ENCODE peak calls at places on chromosomes 11 and 22, in four cellular contexts. Y is HCT116, D is HepG2, E is K562. P is an unnamed sample.

GRCh38 chr11:45647786-45648185 is 17.6 kb downstream of the CHST1 start:
- DNase-seq in Y (no peak), E (no peak), D (no peak), P (no peak)

GRCh38 chr22:23137468-23137867 is 4.3 kb downstream of the RSPH14 start:
- DNase-seq in E (peak; percentile 67), D (no peak), Y (no peak), P (no peak)

GRCh38 chr22:30830907-30831306 is 136.2 kb downstream of the OSBP2 start:
- DNase-seq in Y (peak; percentile 81), D (no peak), E (no peak), P (peak; percentile 30)

GRCh38 chr11:34805937-34806336 is 110.2 kb downstream of the APIP start:
- DNase-seq in E (peak; percentile 34), D (no peak), Y (no peak), P (no peak)

GRCh38 chr11:69652999-69653398 is 12.0 kb downstream of the CCND1 start:
- DNase-seq in D (no peak), E (no peak), Y (no peak), P (no peak)

GRCh38 chr11:12529793-12530192 is 144.4 kb upstream of the TEAD1 start:
- DNase-seq in Y (no peak), D (no peak), E (no peak), P (no peak)

GRCh38 chr11:65591939-65592814 is 3.4 kb downstream of the KCNK7 start:
- DNase-seq in D (no peak), Y (no peak), E (no peak), P (no peak)

GRCh38 chr11:47948137-47948536 is 32.2 kb upstream of the PTPRJ start:
- DNase-seq in E (peak; percentile 78), D (no peak), Y (no peak), P (no peak)

GRCh38 chr11:76160856-76161255 is 45.4 kb downstream of the WNT11 start:
- DNase-seq in D (no peak), Y (no peak), E (no peak), P (no peak)

GRCh38 chr11:116093481-116093880 is 589.3 kb upstream of the CADM1 start:
- DNase-seq in E (no peak), Y (no peak), D (no peak), P (no peak)

GRCh38 chr22:32985899-32986772 is 72.0 kb downstream of the SYN3 start:
- DNase-seq in E (peak; percentile 67), D (peak; percentile 70), Y (peak; percentile 57), P (peak; percentile 33)

GRCh38 chr11:16154715-16155396 is 201.5 kb downstream of the SOX6 start:
- DNase-seq in E (no peak), D (peak; percentile 93), Y (no peak), P (no peak)

GRCh38 chr11:114326151-114326550 is 30.0 kb downstream of the NNMT start:
- DNase-seq in Y (no peak), D (no peak), E (no peak), P (no peak)

GRCh38 chr22:28341001-28341400 is 338.6 kb downstream of the TTC28 start:
- DNase-seq in E (no peak), D (no peak), Y (no peak), P (no peak)

GRCh38 chr11:109247071-109247470 is 174.9 kb upstream of the C11orf87 start:
- DNase-seq in E (no peak), Y (no peak), D (no peak), P (peak; percentile 10)

GRCh38 chr22:33884829-33885228 is 35.4 kb downstream of the LARGE1 start:
- DNase-seq in D (no peak), E (no peak), Y (no peak), P (no peak)

GRCh38 chr11:120197254-120197891 is 13.5 kb upstream of the OAF start:
- DNase-seq in E (no peak), D (peak; percentile 66), Y (no peak), P (no peak)

GRCh38 chr11:17720796-17721171 is 1.4 kb downstream of the MYOD1 start:
- DNase-seq in E (no peak), Y (no peak), D (no peak), P (no peak)

GRCh38 chr22:44413211-44413610 is 84.8 kb downstream of the RTL6 start:
- DNase-seq in Y (no peak), E (no peak), D (no peak), P (no peak)

GRCh38 chr22:49724893-49725489 is 102.7 kb downstream of the BRD1 start:
- DNase-seq in D (peak; percentile 15), E (peak; percentile 84), Y (peak; percentile 10), P (no peak)

GRCh38 chr11:34468209-34468841 is 29.6 kb downstream of the CAT start:
- DNase-seq in E (peak; percentile 40), Y (peak; percentile 28), D (peak; percentile 30), P (peak; percentile 15)

GRCh38 chr11:125591659-125592304 is 870 bp upstream of the STT3A start:
- DNase-seq in D (peak; percentile 10), Y (no peak), E (peak; percentile 37), P (peak; percentile 5)

GRCh38 chr11:2781413-2782274 is 81.8 kb upstream of the KCNQ1OT1 start:
- DNase-seq in Y (no peak), E (peak; percentile 49), D (no peak), P (no peak)

GRCh38 chr22:36465232-36466021 is 16.0 kb downstream of the TXN2 start:
- DNase-seq in E (no peak), Y (peak; percentile 86), D (peak; percentile 31), P (peak; percentile 85)

GRCh38 chr22:29108137-29108536 is 35.3 kb downstream of the KREMEN1 start:
- DNase-seq in D (no peak), Y (peak; percentile 10), E (no peak), P (no peak)

GRCh38 chr11:49995559-49995958 is 13.2 kb upstream of the OR4C12 start:
- DNase-seq in Y (peak; percentile 46), E (peak; percentile 19), D (peak; percentile 73), P (peak; percentile 8)

GRCh38 chr11:108754901-108755625 is 90.2 kb downstream of the DDX10 start:
- DNase-seq in Y (no peak), E (no peak), D (no peak), P (no peak)

GRCh38 chr22:28440517-28441366 is 238.9 kb downstream of the TTC28 start:
- DNase-seq in D (no peak), Y (no peak), E (no peak), P (no peak)

GRCh38 chr11:14093065-14093464 is 130.5 kb downstream of the SPON1 start:
- DNase-seq in E (no peak), Y (no peak), D (no peak), P (no peak)

GRCh38 chr11:1075341-1075911 is 752 bp downstream of the MUC2 start:
- DNase-seq in Y (no peak), E (no peak), D (no peak), P (no peak)

GRCh38 chr11:96338910-96339703 is 3.9 kb downstream of the MAML2 start:
- DNase-seq in D (peak; percentile 25), E (peak; percentile 17), Y (no peak), P (no peak)

GRCh38 chr22:37018815-37019308 is 385 bp downstream of the TST start:
- DNase-seq in D (peak; percentile 40), E (no peak), Y (no peak), P (no peak)

GRCh38 chr22:25930710-25931353 is 188.8 kb downstream of the MYO18B start:
- DNase-seq in Y (no peak), D (no peak), E (no peak), P (no peak)

GRCh38 chr11:15565846-15566245 is 451.1 kb downstream of the INSC start:
- DNase-seq in Y (no peak), E (no peak), D (no peak), P (no peak)

GRCh38 chr11:88480217-88480616 is 142.7 kb upstream of the CTSC start:
- DNase-seq in E (no peak), Y (no peak), D (no peak), P (peak; percentile 33)

GRCh38 chr11:130156108-130157022 is 3.2 kb upstream of the ST14 start:
- DNase-seq in Y (no peak), E (peak; percentile 30), D (no peak), P (no peak)

GRCh38 chr11:64449381-64450167 is 90.6 kb downstream of the RPS6KA4 start:
- DNase-seq in E (peak; percentile 86), D (peak; percentile 66), Y (peak; percentile 74), P (peak; percentile 60)
- TF ChIP-seq CTCF in E (peak; percentile 89), D (peak; percentile 73), Y (peak; percentile 86), P (peak; percentile 88)

GRCh38 chr11:10091314-10092045 is 202.5 kb downstream of the SBF2 start:
- DNase-seq in Y (no peak), D (no peak), E (no peak), P (no peak)

GRCh38 chr11:10092426-10092825 is 201.6 kb downstream of the SBF2 start:
- DNase-seq in E (no peak), Y (no peak), D (no peak), P (no peak)

GRCh38 chr11:10087621-10088225 is 206.3 kb downstream of the SBF2 start:
- DNase-seq in Y (no peak), D (no peak), E (no peak), P (no peak)

GRCh38 chr11:10087186-10087585 is 206.8 kb downstream of the SBF2 start:
- DNase-seq in E (no peak), D (no peak), Y (no peak), P (no peak)
- H3K4me3 ChIP-seq in E (no peak overlapping the region), D (no peak overlapping the region), Y (no peak overlapping the region), P (no peak overlapping the region)

GRCh38 chr11:73349633-73350032 is 26.6 kb upstream of the RELT start:
- DNase-seq in Y (no peak), E (no peak), D (no peak), P (no peak)
- TF ChIP-seq TCF7L2 in Y (no peak), E (no peak), D (no peak), P (no peak)

GRCh38 chr11:87286338-87286737 is 248.6 kb downstream of the TMEM135 start:
- DNase-seq in Y (no peak), E (no peak), D (no peak), P (no peak)

GRCh38 chr11:87280143-87280542 is 242.4 kb downstream of the TMEM135 start:
- DNase-seq in Y (no peak), E (no peak), D (peak; percentile 26), P (no peak)

GRCh38 chr11:87284306-87284705 is 246.6 kb downstream of the TMEM135 start:
- DNase-seq in E (no peak), Y (no peak), D (no peak), P (no peak)

GRCh38 chr11:87281496-87281895 is 243.8 kb downstream of the TMEM135 start:
- DNase-seq in E (peak; percentile 12), Y (no peak), D (peak; percentile 7), P (no peak)
- TF ChIP-seq CTCF in E (peak; percentile 44), Y (no peak), D (peak; percentile 15), P (peak; percentile 18)

GRCh38 chr22:39458443-39459083 is 1.8 kb downstream of the MGAT3 start:
- DNase-seq in D (no peak), Y (no peak), E (no peak), P (no peak)
- H3K4me3 ChIP-seq in D (no peak overlapping the region), Y (no peak overlapping the region), E (peak overlapping the region; percentile 59), P (no peak overlapping the region)

GRCh38 chr11:134407321-134407828 is 4.7 kb downstream of the B3GAT1 start:
- DNase-seq in D (no peak), Y (no peak), E (no peak), P (no peak)
- TF ChIP-seq TCF7L2 in D (no peak), Y (no peak), E (no peak), P (no peak)

DNA sequence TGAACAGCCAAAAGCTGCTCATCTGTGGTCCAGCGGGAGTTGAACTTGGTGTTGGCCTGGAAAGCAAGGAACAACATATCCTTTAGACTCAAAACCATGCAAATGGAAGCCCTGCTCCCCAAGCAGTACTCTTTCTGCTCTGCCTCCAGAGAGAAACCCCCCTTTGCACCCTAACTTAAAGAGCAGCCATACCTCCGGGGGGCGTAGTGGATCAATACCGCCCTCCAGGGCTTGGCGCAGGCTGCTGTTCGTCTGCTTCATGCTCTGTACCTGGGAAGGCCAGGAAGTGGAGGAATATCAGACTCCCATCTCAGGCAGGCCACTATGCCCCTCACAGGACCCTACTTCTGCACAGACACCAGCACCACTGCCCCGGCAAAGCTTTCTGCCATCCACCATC is 4.3 kb downstream of the RCOR2 start:
- DNase-seq in Y (no peak), E (no peak), D (no peak), P (no peak)
- TF ChIP-seq CTCF in Y (no peak), E (peak; percentile 29), D (no peak), P (no peak)